ENCODE peak calls at places on chromosomes 5 and 9, in seven cellular contexts. F is M059J, R is HEK293T, B is ELF-1, N is PC-3, J is GM04503, H is RWPE1. E is an unnamed sample.
A peak's percentile ranks its signal among the peaks of the same experiment; 100 is the strongest.

GRCh38 chr9:93520523-93520922 is 55.9 kb upstream of the PHF2 start:
- DNase-seq in R (no peak), J (no peak), N (no peak), H (no peak), F (peak; percentile 10), B (no peak), E (no peak)

GRCh38 chr5:179829732-179830435 is 9.2 kb downstream of the SQSTM1 start:
- DNase-seq in B (no peak), F (no peak), N (no peak), R (no peak), H (no peak), J (no peak), E (no peak)

GRCh38 chr9:87086536-87086935 is 139.2 kb upstream of the GAS1 start:
- DNase-seq in N (no peak), J (no peak), F (no peak), R (no peak), H (no peak), B (no peak), E (no peak)

GRCh38 chr9:34986541-34987047 is 3.0 kb upstream of the DNAJB5 start:
- DNase-seq in N (no peak), R (no peak), H (no peak), B (no peak), J (no peak), F (peak; percentile 56), E (peak; percentile 23)

GRCh38 chr5:124866355-124867063 is 120.1 kb upstream of the ZNF608 start:
- DNase-seq in B (no peak), N (no peak), J (no peak), F (peak; percentile 76), R (no peak), H (no peak), E (no peak)

GRCh38 chr5:171712616-171713015 is 73.0 kb upstream of the SMIM23 start:
- DNase-seq in N (no peak), R (no peak), J (no peak), H (no peak), F (no peak), B (no peak), E (no peak)

GRCh38 chr5:114296191-114296590 is 65.7 kb upstream of the KCNN2 start:
- DNase-seq in B (no peak), N (no peak), J (no peak), F (peak; percentile 41), R (no peak), H (no peak), E (no peak)

GRCh38 chr9:96885424-96885823 is 31.1 kb upstream of the ZNF782 start:
- DNase-seq in J (no peak), F (no peak), N (no peak), H (no peak), R (no peak), B (no peak), E (no peak)

GRCh38 chr9:131530546-131530929 is 525 bp downstream of the UCK1 start:
- DNase-seq in F (peak; percentile 61), H (peak; percentile 94), B (peak; percentile 57), N (peak; percentile 33), J (no peak), R (peak; percentile 66), E (peak; percentile 50)

GRCh38 chr5:123875444-123876264 is 363.7 kb downstream of the CSNK1G3 start:
- DNase-seq in N (no peak), H (no peak), J (no peak), B (peak; percentile 75), R (peak; percentile 26), F (peak; percentile 53), E (no peak)

GRCh38 chr5:160271396-160271795 is 41.0 kb downstream of the CCNJL start:
- DNase-seq in J (no peak), R (no peak), H (no peak), B (peak; percentile 47), N (no peak), F (no peak), E (no peak)

GRCh38 chr5:179668404-179668803 is 12.4 kb downstream of the CBY3 start:
- DNase-seq in H (no peak), N (peak; percentile 5), B (peak; percentile 87), F (peak; percentile 46), R (peak; percentile 85), J (peak; percentile 28), E (peak; percentile 31)